ENCODE peak calls at places on chromosomes 5 and 9, in ten cellular contexts. T, H, U, P, V, I, A, L, M and Z are unnamed samples.

GRCh38 chr9:33196736-33197135 is 29.6 kb upstream of the B4GALT1 start:
- DNase-seq in A (no peak), U (no peak), P (no peak), M (no peak), L (no peak), I (no peak), V (no peak), H (no peak), T (no peak), Z (no peak)

GRCh38 chr9:30329441-30329840 is 2055.0 kb upstream of the ACO1 start:
- DNase-seq in H (no peak), M (no peak), P (no peak), A (no peak), V (no peak), I (no peak), L (no peak), T (no peak), U (no peak), Z (no peak)

GRCh38 chr9:94656190-94656589 is 16.9 kb upstream of the FBP1 start:
- DNase-seq in T (no peak), P (no peak), A (peak), H (no peak), M (no peak), I (no peak), V (peak), L (peak), U (peak), Z (no peak)

GRCh38 chr9:107635137-107635802 is 145.7 kb upstream of the KLF4 start:
- DNase-seq in V (no peak), T (no peak), H (no peak), A (no peak), I (no peak), U (no peak), L (no peak), M (no peak), P (no peak), Z (no peak)

GRCh38 chr5:27144456-27144855 is 106.1 kb upstream of the CDH9 start:
- DNase-seq in A (no peak), V (no peak), I (no peak), T (no peak), U (no peak), H (no peak), P (no peak), L (no peak), M (no peak), Z (no peak)

GRCh38 chr9:6414291-6414690 is 1.3 kb downstream of the UHRF2 start:
- DNase-seq in L (no peak), P (no peak), U (no peak), M (peak), V (no peak), H (peak), T (no peak), A (peak), I (no peak), Z (peak)

GRCh38 chr5:171857537-171857936 is 71.9 kb downstream of the SMIM23 start:
- DNase-seq in M (no peak), L (no peak), A (peak), I (no peak), P (no peak), H (no peak), T (no peak), V (no peak), U (no peak), Z (no peak)

GRCh38 chr5:80711938-80712337 is 57.2 kb upstream of the DHFR start:
- DNase-seq in A (peak), U (no peak), L (no peak), H (no peak), M (peak), V (no peak), I (peak), T (peak), P (no peak), Z (peak)

GRCh38 chr9:121963542-121963995 is 129.5 kb downstream of the TTLL11 start:
- DNase-seq in V (no peak), I (no peak), A (no peak), P (no peak), L (no peak), M (no peak), T (no peak), H (no peak), U (no peak), Z (no peak)

GRCh38 chr5:35626108-35626507 is 8.4 kb downstream of the SPEF2 start:
- DNase-seq in I (no peak), U (no peak), H (no peak), A (no peak), V (no peak), M (no peak), T (no peak), P (no peak), L (no peak), Z (no peak)

GRCh38 chr5:56688402-56688801 is 126.9 kb upstream of the MAP3K1 start:
- DNase-seq in V (no peak), L (no peak), M (no peak), P (no peak), U (no peak), H (no peak), A (no peak), T (no peak), I (no peak), Z (no peak)

GRCh38 chr9:111975709-111976108 is 79.1 kb downstream of the UGCG start:
- DNase-seq in H (no peak), M (peak), A (peak), V (no peak), U (no peak), T (peak), L (peak), P (no peak), I (peak), Z (peak)

GRCh38 chr5:96968074-96968473 is 32.2 kb downstream of the LNPEP start:
- DNase-seq in U (no peak), V (no peak), L (no peak), H (peak), T (no peak), A (no peak), M (no peak), I (peak), P (no peak), Z (peak)

GRCh38 chr5:126516852-126517251 is 78.2 kb downstream of the ALDH7A1 start:
- DNase-seq in I (no peak), A (no peak), M (no peak), V (no peak), P (no peak), L (no peak), U (no peak), T (no peak), H (no peak), Z (no peak)

GRCh38 chr9:127837346-127837745 is 17.1 kb downstream of the ENG start:
- DNase-seq in H (no peak), V (no peak), U (no peak), I (no peak), A (no peak), P (no peak), T (no peak), L (no peak), M (peak), Z (no peak)

GRCh38 chr9:97478301-97478981 is 23.0 kb upstream of the TMOD1 start:
- DNase-seq in P (no peak), M (no peak), V (no peak), A (no peak), L (no peak), I (no peak), T (no peak), H (no peak), U (no peak), Z (no peak)

GRCh38 chr9:130379649-130379970 is 65.2 kb upstream of the ASS1 start:
- DNase-seq in H (no peak), M (no peak), P (no peak), I (no peak), A (no peak), L (no peak), U (no peak), V (no peak), T (no peak), Z (peak)

GRCh38 chr5:148827723-148828122 is 1.3 kb downstream of the ADRB2 start:
- DNase-seq in T (no peak), L (no peak), V (no peak), U (no peak), P (no peak), A (no peak), I (no peak), M (no peak), H (peak), Z (peak)

GRCh38 chr9:132908635-132909034 is 29.9 kb downstream of the SPACA9 start:
- DNase-seq in U (peak), V (no peak), P (no peak), M (no peak), H (no peak), T (no peak), I (no peak), L (no peak), A (no peak), Z (no peak)

GRCh38 chr5:100623719-100624118 is 88.5 kb downstream of the FAM174A start:
- DNase-seq in M (peak), L (no peak), V (peak), A (no peak), P (no peak), T (peak), H (peak), I (no peak), U (peak), Z (peak)

GRCh38 chr5:10030219-10030831 is 219.4 kb downstream of the ATPSCKMT start:
- DNase-seq in V (no peak), L (peak), P (no peak), M (no peak), H (no peak), I (peak), A (peak), U (no peak), T (peak), Z (peak)

GRCh38 chr5:84287964-84288363 is 96.7 kb downstream of the EDIL3 start:
- DNase-seq in M (no peak), I (no peak), T (peak), L (no peak), U (no peak), P (no peak), H (peak), V (no peak), A (no peak), Z (no peak)